ENCODE peak calls at places on chromosomes 12 and 14, in ten cellular contexts. One of them, this sample, is unnamed. For H3K4me1, the result is how much of the 10 kb centered on the place peaks cover.

GRCh38 chr12:52741378-52742195 is 35.6 kb downstream of the KRT76 start:
- DNase-seq in fibroblast of lung: peak
- DNase-seq in adrenal gland: peak
- DNase-seq in breast epithelium: no peak
- DNase-seq in suprapubic skin: no peak
- DNase-seq in IMR-90: peak
- DNase-seq in neural progenitor cell: peak
- DNase-seq in ovary: no peak
- DNase-seq in HepG2: peak
- DNase-seq in mammary epithelial cell: peak
- DNase-seq in this sample: peak

GRCh38 chr14:99129998-99130397 is 142.0 kb downstream of the BCL11B start:
- DNase-seq in breast epithelium: peak
- DNase-seq in fibroblast of lung: no peak
- DNase-seq in mammary epithelial cell: no peak
- DNase-seq in HepG2: no peak
- DNase-seq in adrenal gland: no peak
- DNase-seq in neural progenitor cell: no peak
- DNase-seq in ovary: no peak
- DNase-seq in IMR-90: no peak
- DNase-seq in suprapubic skin: peak
- DNase-seq in this sample: no peak

GRCh38 chr14:45990252-45990651 is 661.3 kb downstream of the RPL10L start:
- DNase-seq in ovary: no peak
- DNase-seq in suprapubic skin: no peak
- DNase-seq in mammary epithelial cell: no peak
- DNase-seq in fibroblast of lung: no peak
- DNase-seq in breast epithelium: no peak
- DNase-seq in adrenal gland: no peak
- DNase-seq in IMR-90: no peak
- DNase-seq in neural progenitor cell: no peak
- DNase-seq in HepG2: no peak
- DNase-seq in this sample: no peak

GRCh38 chr14:102591372-102591943 is 991 bp upstream of the RCOR1 start:
- DNase-seq in mammary epithelial cell: no peak
- DNase-seq in IMR-90: peak
- DNase-seq in adrenal gland: peak
- DNase-seq in suprapubic skin: no peak
- DNase-seq in ovary: peak
- DNase-seq in HepG2: no peak
- DNase-seq in neural progenitor cell: peak
- DNase-seq in breast epithelium: peak
- DNase-seq in fibroblast of lung: peak
- DNase-seq in this sample: peak

GRCh38 chr12:58920956-58921861 is 905 bp upstream of the LRIG3 start:
- DNase-seq in ovary: no peak
- DNase-seq in breast epithelium: no peak
- DNase-seq in mammary epithelial cell: no peak
- DNase-seq in fibroblast of lung: no peak
- DNase-seq in HepG2: peak
- DNase-seq in IMR-90: no peak
- DNase-seq in suprapubic skin: no peak
- DNase-seq in neural progenitor cell: no peak
- DNase-seq in adrenal gland: no peak
- DNase-seq in this sample: no peak

GRCh38 chr12:93673084-93673483 is 4.1 kb upstream of the CRADD start:
- DNase-seq in fibroblast of lung: no peak
- DNase-seq in breast epithelium: no peak
- DNase-seq in suprapubic skin: no peak
- DNase-seq in ovary: no peak
- DNase-seq in HepG2: no peak
- DNase-seq in adrenal gland: no peak
- DNase-seq in neural progenitor cell: no peak
- DNase-seq in mammary epithelial cell: no peak
- DNase-seq in IMR-90: no peak
- DNase-seq in this sample: no peak

GRCh38 chr12:103548622-103549601 is 38.2 kb upstream of the STAB2 start:
- DNase-seq in fibroblast of lung: peak
- DNase-seq in adrenal gland: peak
- DNase-seq in suprapubic skin: no peak
- DNase-seq in neural progenitor cell: peak
- DNase-seq in ovary: peak
- DNase-seq in mammary epithelial cell: peak
- DNase-seq in breast epithelium: peak
- DNase-seq in IMR-90: peak
- DNase-seq in HepG2: peak
- DNase-seq in this sample: no peak

GRCh38 chr12:128791395-128792322 is 32.1 kb downstream of the SLC15A4 start:
- DNase-seq in IMR-90: peak
- DNase-seq in suprapubic skin: no peak
- DNase-seq in mammary epithelial cell: peak
- DNase-seq in fibroblast of lung: no peak
- DNase-seq in ovary: no peak
- DNase-seq in adrenal gland: no peak
- DNase-seq in HepG2: no peak
- DNase-seq in neural progenitor cell: no peak
- DNase-seq in breast epithelium: no peak
- DNase-seq in this sample: no peak

GRCh38 chr12:10339441-10339840 is 31.8 kb downstream of the KLRD1 start:
- DNase-seq in adrenal gland: no peak
- DNase-seq in suprapubic skin: no peak
- DNase-seq in mammary epithelial cell: peak
- DNase-seq in fibroblast of lung: peak
- DNase-seq in neural progenitor cell: no peak
- DNase-seq in IMR-90: no peak
- DNase-seq in ovary: no peak
- DNase-seq in breast epithelium: no peak
- DNase-seq in HepG2: no peak
- DNase-seq in this sample: no peak

DNA sequence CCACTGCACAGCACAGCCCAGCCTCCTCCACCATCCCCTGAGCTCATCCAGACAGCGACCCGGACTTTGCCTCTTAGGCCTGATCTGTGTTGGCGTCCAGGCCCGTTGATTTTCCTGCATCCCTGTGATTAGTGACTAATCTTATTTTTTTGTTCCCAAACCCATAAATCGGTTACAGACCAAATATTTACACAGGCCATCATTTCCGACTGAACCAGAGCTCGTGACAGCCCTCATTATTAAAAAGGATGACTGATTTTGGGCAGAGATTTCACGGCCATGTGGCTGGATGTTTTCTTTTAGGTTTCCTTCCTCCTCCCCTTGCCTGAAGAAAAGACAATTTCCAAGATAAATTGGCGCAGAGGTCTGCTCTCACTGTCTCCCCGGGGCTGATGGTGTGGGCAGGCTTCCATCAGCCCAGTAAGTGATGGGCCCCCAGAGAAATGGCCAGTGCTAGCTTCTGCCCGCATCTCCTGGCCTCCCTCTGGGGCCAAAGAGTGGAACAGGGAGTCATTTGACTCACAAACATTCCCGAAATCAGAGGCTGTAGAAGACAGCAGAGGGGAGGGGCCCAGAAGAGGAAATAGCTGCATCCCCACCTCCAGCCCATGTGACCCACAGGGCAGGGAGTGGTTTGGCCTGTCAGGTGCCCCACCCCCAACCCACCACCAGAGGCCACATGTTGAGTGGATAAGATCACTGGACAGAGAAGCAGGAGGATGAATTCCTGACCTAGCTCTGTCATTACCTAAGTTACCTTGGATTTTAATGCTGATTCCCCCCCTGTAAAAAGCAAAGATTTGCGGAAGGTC is 283.5 kb downstream of the KSR2 start:
- DNase-seq in suprapubic skin: peak
- DNase-seq in adrenal gland: peak
- DNase-seq in fibroblast of lung: peak
- DNase-seq in HepG2: peak
- DNase-seq in ovary: no peak
- DNase-seq in breast epithelium: peak
- DNase-seq in neural progenitor cell: peak
- DNase-seq in IMR-90: no peak
- DNase-seq in mammary epithelial cell: no peak
- DNase-seq in this sample: no peak
- H3K27ac ChIP-seq in suprapubic skin: peak
- H3K27ac ChIP-seq in adrenal gland: no peak
- H3K27ac ChIP-seq in fibroblast of lung: no peak
- H3K27ac ChIP-seq in HepG2: no peak
- H3K27ac ChIP-seq in ovary: no peak
- H3K27ac ChIP-seq in breast epithelium: peak
- H3K27ac ChIP-seq in neural progenitor cell: no peak
- H3K27ac ChIP-seq in IMR-90: no peak
- H3K27ac ChIP-seq in mammary epithelial cell: no peak
- H3K27ac ChIP-seq in this sample: peak

GRCh38 chr14:33932526-33933292 is 18.2 kb downstream of the EGLN3 start:
- DNase-seq in fibroblast of lung: peak
- DNase-seq in ovary: no peak
- DNase-seq in neural progenitor cell: peak
- DNase-seq in HepG2: no peak
- DNase-seq in breast epithelium: no peak
- DNase-seq in adrenal gland: no peak
- DNase-seq in IMR-90: no peak
- DNase-seq in suprapubic skin: no peak
- DNase-seq in mammary epithelial cell: no peak
- DNase-seq in this sample: no peak
- H3K4me1 ChIP-seq in fibroblast of lung: under half
- H3K4me1 ChIP-seq in ovary: under half
- H3K4me1 ChIP-seq in neural progenitor cell: half or more
- H3K4me1 ChIP-seq in HepG2: under half
- H3K4me1 ChIP-seq in breast epithelium: under half
- H3K4me1 ChIP-seq in adrenal gland: under half
- H3K4me1 ChIP-seq in IMR-90: under half
- H3K4me1 ChIP-seq in suprapubic skin: under half
- H3K4me1 ChIP-seq in mammary epithelial cell: under half
- H3K4me1 ChIP-seq in this sample: under half

GRCh38 chr14:23281247-23281646 is 4.7 kb downstream of the HOMEZ start:
- DNase-seq in breast epithelium: no peak
- DNase-seq in adrenal gland: no peak
- DNase-seq in suprapubic skin: no peak
- DNase-seq in mammary epithelial cell: no peak
- DNase-seq in fibroblast of lung: no peak
- DNase-seq in ovary: no peak
- DNase-seq in neural progenitor cell: no peak
- DNase-seq in HepG2: no peak
- DNase-seq in IMR-90: no peak
- DNase-seq in this sample: no peak
- TF ChIP-seq CTCF in breast epithelium: no peak
- TF ChIP-seq CTCF in adrenal gland: no peak
- TF ChIP-seq CTCF in suprapubic skin: no peak
- TF ChIP-seq CTCF in mammary epithelial cell: no peak
- TF ChIP-seq CTCF in fibroblast of lung: no peak
- TF ChIP-seq CTCF in ovary: no peak
- TF ChIP-seq CTCF in neural progenitor cell: no peak
- TF ChIP-seq CTCF in HepG2: no peak
- TF ChIP-seq CTCF in IMR-90: no peak
- TF ChIP-seq CTCF in this sample: no peak

GRCh38 chr14:88535813-88536212 is 19.0 kb downstream of the PTPN21 start:
- DNase-seq in breast epithelium: no peak
- DNase-seq in fibroblast of lung: no peak
- DNase-seq in neural progenitor cell: no peak
- DNase-seq in HepG2: no peak
- DNase-seq in ovary: no peak
- DNase-seq in IMR-90: no peak
- DNase-seq in suprapubic skin: no peak
- DNase-seq in mammary epithelial cell: no peak
- DNase-seq in adrenal gland: no peak
- DNase-seq in this sample: no peak
- H3K27ac ChIP-seq in breast epithelium: no peak
- H3K27ac ChIP-seq in fibroblast of lung: no peak
- H3K27ac ChIP-seq in neural progenitor cell: no peak
- H3K27ac ChIP-seq in HepG2: peak
- H3K27ac ChIP-seq in ovary: no peak
- H3K27ac ChIP-seq in IMR-90: no peak
- H3K27ac ChIP-seq in suprapubic skin: no peak
- H3K27ac ChIP-seq in mammary epithelial cell: no peak
- H3K27ac ChIP-seq in adrenal gland: no peak
- H3K27ac ChIP-seq in this sample: no peak

GRCh38 chr14:92998957-92999356 is 76.0 kb downstream of the CHGA start:
- DNase-seq in adrenal gland: no peak
- DNase-seq in neural progenitor cell: no peak
- DNase-seq in mammary epithelial cell: no peak
- DNase-seq in HepG2: no peak
- DNase-seq in ovary: peak
- DNase-seq in breast epithelium: no peak
- DNase-seq in suprapubic skin: no peak
- DNase-seq in IMR-90: no peak
- DNase-seq in fibroblast of lung: no peak
- DNase-seq in this sample: peak

GRCh38 chr14:92994131-92994676 is 71.3 kb downstream of the CHGA start:
- DNase-seq in fibroblast of lung: no peak
- DNase-seq in IMR-90: no peak
- DNase-seq in breast epithelium: no peak
- DNase-seq in adrenal gland: no peak
- DNase-seq in neural progenitor cell: no peak
- DNase-seq in ovary: no peak
- DNase-seq in HepG2: no peak
- DNase-seq in mammary epithelial cell: no peak
- DNase-seq in suprapubic skin: no peak
- DNase-seq in this sample: no peak

GRCh38 chr14:92993302-92993701 is 70.4 kb downstream of the CHGA start:
- DNase-seq in neural progenitor cell: no peak
- DNase-seq in mammary epithelial cell: no peak
- DNase-seq in ovary: peak
- DNase-seq in adrenal gland: peak
- DNase-seq in fibroblast of lung: no peak
- DNase-seq in IMR-90: no peak
- DNase-seq in suprapubic skin: no peak
- DNase-seq in breast epithelium: no peak
- DNase-seq in HepG2: peak
- DNase-seq in this sample: peak

GRCh38 chr14:92994942-92995341 is 72.0 kb downstream of the CHGA start:
- DNase-seq in adrenal gland: no peak
- DNase-seq in mammary epithelial cell: no peak
- DNase-seq in breast epithelium: no peak
- DNase-seq in fibroblast of lung: no peak
- DNase-seq in IMR-90: no peak
- DNase-seq in suprapubic skin: no peak
- DNase-seq in ovary: no peak
- DNase-seq in HepG2: no peak
- DNase-seq in neural progenitor cell: no peak
- DNase-seq in this sample: no peak

DNA sequence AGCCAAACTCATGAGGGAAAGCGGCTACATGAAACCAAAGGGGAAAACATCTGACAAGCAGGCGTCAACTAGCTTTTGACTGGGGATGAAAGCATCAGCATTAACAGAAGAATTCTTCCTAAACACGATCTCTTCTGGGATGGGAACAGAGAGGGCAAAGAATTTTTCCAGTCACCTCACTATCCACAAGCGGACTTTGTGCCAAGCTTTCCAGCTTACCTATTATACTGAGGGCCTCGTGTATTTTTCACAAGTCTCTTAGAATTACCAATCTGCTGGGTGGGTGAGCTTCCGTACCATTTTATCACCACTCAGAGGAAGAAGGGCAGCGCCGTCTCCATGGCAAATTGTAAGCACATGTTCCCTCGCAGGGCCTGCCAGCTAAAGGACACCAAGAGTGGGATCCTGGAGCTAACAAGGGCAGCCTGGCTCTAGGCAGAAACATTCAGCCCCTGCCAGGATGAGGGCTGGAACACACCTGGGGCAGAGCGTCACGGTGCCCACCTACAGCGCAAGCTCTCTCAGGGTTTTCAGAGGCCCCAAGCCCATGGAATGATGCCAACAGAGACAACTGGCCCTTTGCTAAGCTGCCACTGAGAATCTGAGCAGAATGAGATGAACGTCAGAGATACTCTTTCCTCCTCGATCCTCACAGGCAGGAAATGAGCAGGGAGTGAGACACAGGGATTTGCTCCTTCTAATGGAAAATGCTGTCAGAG is 74.6 kb downstream of the CHGA start:
- DNase-seq in fibroblast of lung: no peak
- DNase-seq in mammary epithelial cell: no peak
- DNase-seq in neural progenitor cell: no peak
- DNase-seq in HepG2: no peak
- DNase-seq in suprapubic skin: no peak
- DNase-seq in adrenal gland: no peak
- DNase-seq in IMR-90: no peak
- DNase-seq in ovary: no peak
- DNase-seq in breast epithelium: no peak
- DNase-seq in this sample: no peak
- H3K4me1 ChIP-seq in fibroblast of lung: under half
- H3K4me1 ChIP-seq in mammary epithelial cell: under half
- H3K4me1 ChIP-seq in neural progenitor cell: under half
- H3K4me1 ChIP-seq in HepG2: under half
- H3K4me1 ChIP-seq in suprapubic skin: under half
- H3K4me1 ChIP-seq in adrenal gland: under half
- H3K4me1 ChIP-seq in IMR-90: under half
- H3K4me1 ChIP-seq in ovary: under half
- H3K4me1 ChIP-seq in breast epithelium: under half
- H3K4me1 ChIP-seq in this sample: under half